ENCODE peak calls at places on chromosomes 3 and 15, in five cellular contexts. One of them, this sample, is unnamed.

GRCh38 chr15:62444104-62445027 is 279.3 kb upstream of the C2CD4B start:
- DNase-seq in H1: no peak
- DNase-seq in K562: no peak
- DNase-seq in GM12878: no peak
- DNase-seq in SK-N-SH: no peak
- DNase-seq in this sample: no peak

GRCh38 chr3:10551821-10552630 is 46.6 kb upstream of the ATP2B2 start:
- DNase-seq in H1: peak; percentile 36
- DNase-seq in K562: peak; percentile 23
- DNase-seq in GM12878: no peak
- DNase-seq in SK-N-SH: no peak
- DNase-seq in this sample: no peak

GRCh38 chr3:132352556-132353143 is 35.4 kb downstream of the ACP3 start:
- DNase-seq in H1: peak; percentile 76
- DNase-seq in K562: peak; percentile 62
- DNase-seq in GM12878: peak; percentile 45
- DNase-seq in SK-N-SH: peak; percentile 62
- DNase-seq in this sample: peak; percentile 53

GRCh38 chr3:39196671-39197446 is 4.5 kb upstream of the XIRP1 start:
- DNase-seq in H1: no peak
- DNase-seq in K562: no peak
- DNase-seq in GM12878: no peak
- DNase-seq in SK-N-SH: no peak
- DNase-seq in this sample: no peak

GRCh38 chr3:123027292-123028232 is at the start of gene SEMA5B:
- DNase-seq in H1: peak; percentile 84
- DNase-seq in K562: peak; percentile 30
- DNase-seq in GM12878: no peak
- DNase-seq in SK-N-SH: peak; percentile 85
- DNase-seq in this sample: no peak

GRCh38 chr3:183862610-183863009 is 22.1 kb downstream of the PARL start:
- DNase-seq in H1: no peak
- DNase-seq in K562: no peak
- DNase-seq in GM12878: no peak
- DNase-seq in SK-N-SH: no peak
- DNase-seq in this sample: no peak

GRCh38 chr15:75109731-75110130 is 86.3 kb downstream of the PPCDC start:
- DNase-seq in H1: no peak
- DNase-seq in K562: peak; percentile 4
- DNase-seq in GM12878: no peak
- DNase-seq in SK-N-SH: no peak
- DNase-seq in this sample: no peak

GRCh38 chr3:62207197-62207596 is 166.2 kb downstream of the FEZF2 start:
- DNase-seq in H1: no peak
- DNase-seq in K562: no peak
- DNase-seq in GM12878: no peak
- DNase-seq in SK-N-SH: no peak
- DNase-seq in this sample: no peak

GRCh38 chr15:72740202-72740601 is 43.4 kb downstream of the ADPGK start:
- DNase-seq in H1: no peak
- DNase-seq in K562: no peak
- DNase-seq in GM12878: peak; percentile 50
- DNase-seq in SK-N-SH: no peak
- DNase-seq in this sample: no peak

GRCh38 chr3:53051929-53052328 is 6.1 kb upstream of the SFMBT1 start:
- DNase-seq in H1: peak; percentile 27
- DNase-seq in K562: no peak
- DNase-seq in GM12878: no peak
- DNase-seq in SK-N-SH: no peak
- DNase-seq in this sample: no peak

GRCh38 chr3:190585771-190586630 is 72.1 kb downstream of the IL1RAP start:
- DNase-seq in H1: no peak
- DNase-seq in K562: no peak
- DNase-seq in GM12878: no peak
- DNase-seq in SK-N-SH: peak; percentile 7
- DNase-seq in this sample: peak; percentile 60

GRCh38 chr3:197305854-197306253 is 7.4 kb upstream of the DLG1 start:
- DNase-seq in H1: no peak
- DNase-seq in K562: no peak
- DNase-seq in GM12878: peak; percentile 75
- DNase-seq in SK-N-SH: no peak
- DNase-seq in this sample: no peak

GRCh38 chr3:98445949-98446406 is 17.0 kb upstream of the OR5K1 start:
- DNase-seq in H1: no peak
- DNase-seq in K562: no peak
- DNase-seq in GM12878: peak; percentile 48
- DNase-seq in SK-N-SH: no peak
- DNase-seq in this sample: no peak

GRCh38 chr3:182252802-182253201 is 540.5 kb upstream of the ATP11B start:
- DNase-seq in H1: no peak
- DNase-seq in K562: no peak
- DNase-seq in GM12878: no peak
- DNase-seq in SK-N-SH: no peak
- DNase-seq in this sample: no peak

GRCh38 chr15:82999905-83000671 is 11.4 kb downstream of the C15orf40 start:
- DNase-seq in H1: peak; percentile 43
- DNase-seq in K562: peak; percentile 47
- DNase-seq in GM12878: peak; percentile 43
- DNase-seq in SK-N-SH: peak; percentile 68
- DNase-seq in this sample: peak; percentile 28

GRCh38 chr3:79236488-79236887 is 531.3 kb downstream of the ROBO1 start:
- DNase-seq in H1: no peak
- DNase-seq in K562: no peak
- DNase-seq in GM12878: no peak
- DNase-seq in SK-N-SH: no peak
- DNase-seq in this sample: no peak

GRCh38 chr3:159266779-159267178 is 464.9 kb downstream of the MFSD1 start:
- DNase-seq in H1: peak; percentile 77
- DNase-seq in K562: peak; percentile 43
- DNase-seq in GM12878: no peak
- DNase-seq in SK-N-SH: peak; percentile 24
- DNase-seq in this sample: peak; percentile 23

GRCh38 chr3:133991637-133992036 is 38.1 kb downstream of the SLCO2A1 start:
- DNase-seq in H1: no peak
- DNase-seq in K562: no peak
- DNase-seq in GM12878: no peak
- DNase-seq in SK-N-SH: no peak
- DNase-seq in this sample: no peak

GRCh38 chr3:63895422-63896189 is 16.6 kb downstream of the SCAANT1 start:
- DNase-seq in H1: no peak
- DNase-seq in K562: no peak
- DNase-seq in GM12878: no peak
- DNase-seq in SK-N-SH: no peak
- DNase-seq in this sample: no peak

GRCh38 chr3:83843716-83844115 is 1115.1 kb upstream of the CADM2 start:
- DNase-seq in H1: no peak
- DNase-seq in K562: no peak
- DNase-seq in GM12878: no peak
- DNase-seq in SK-N-SH: no peak
- DNase-seq in this sample: no peak

GRCh38 chr3:10890665-10891064 is 74.6 kb downstream of the SLC6A11 start:
- DNase-seq in H1: no peak
- DNase-seq in K562: no peak
- DNase-seq in GM12878: no peak
- DNase-seq in SK-N-SH: no peak
- DNase-seq in this sample: no peak

GRCh38 chr3:10888523-10889081 is 72.6 kb downstream of the SLC6A11 start:
- DNase-seq in H1: no peak
- DNase-seq in K562: no peak
- DNase-seq in GM12878: no peak
- DNase-seq in SK-N-SH: no peak
- DNase-seq in this sample: no peak

GRCh38 chr3:119601154-119601553 is 3.5 kb downstream of the PLA1A start:
- DNase-seq in H1: no peak
- DNase-seq in K562: no peak
- DNase-seq in GM12878: no peak
- DNase-seq in SK-N-SH: no peak
- DNase-seq in this sample: no peak

GRCh38 chr3:107641572-107642307 is 119.0 kb downstream of the BBX start:
- DNase-seq in H1: no peak
- DNase-seq in K562: no peak
- DNase-seq in GM12878: no peak
- DNase-seq in SK-N-SH: no peak
- DNase-seq in this sample: no peak

GRCh38 chr3:153970735-153971347 is 150.3 kb upstream of the ARHGEF26 start:
- DNase-seq in H1: no peak
- DNase-seq in K562: no peak
- DNase-seq in GM12878: no peak
- DNase-seq in SK-N-SH: peak; percentile 5
- DNase-seq in this sample: no peak

DNA sequence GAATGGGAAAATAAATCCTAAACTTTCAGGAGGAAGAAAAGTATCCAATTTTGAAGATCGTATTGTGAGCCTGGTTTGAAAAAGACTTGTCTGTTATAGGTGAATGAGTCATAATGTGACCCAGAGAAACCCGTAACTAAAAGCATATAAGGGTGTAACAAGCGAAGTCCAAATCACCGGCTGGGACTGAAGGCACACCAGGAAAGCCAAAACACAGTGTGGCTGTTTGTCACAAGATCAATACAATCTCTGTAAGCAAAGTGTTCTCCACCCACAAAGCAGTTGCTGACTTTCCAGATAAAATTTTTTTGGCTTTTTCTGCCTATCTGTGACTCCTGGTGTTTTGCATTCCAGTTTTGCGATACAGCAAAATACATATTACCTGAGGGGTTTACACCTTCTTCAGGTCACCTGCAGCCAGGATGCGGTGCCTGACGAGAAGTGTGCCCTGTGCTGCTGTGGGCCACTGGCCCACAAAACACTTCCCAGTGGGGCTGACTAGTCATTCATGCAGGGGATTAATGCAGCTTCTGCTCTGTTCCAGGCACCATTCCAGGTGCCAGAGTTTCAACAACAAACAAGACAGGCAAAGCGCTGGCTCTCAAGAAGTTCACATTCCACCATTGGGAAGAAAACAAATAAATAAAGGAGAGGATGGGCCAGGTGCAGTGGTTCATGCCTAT is 14.4 kb downstream of the HES1 start:
- DNase-seq in H1: no peak
- DNase-seq in K562: peak; percentile 40
- DNase-seq in GM12878: no peak
- DNase-seq in SK-N-SH: no peak
- DNase-seq in this sample: no peak
- TF ChIP-seq TAF1 in H1: no peak
- TF ChIP-seq TAF1 in K562: no peak
- TF ChIP-seq TAF1 in GM12878: no peak
- TF ChIP-seq TAF1 in SK-N-SH: no peak
- TF ChIP-seq TAF1 in this sample: no peak

GRCh38 chr3:156816091-156816793 is 9.9 kb upstream of the LEKR1 start:
- DNase-seq in H1: no peak
- DNase-seq in K562: no peak
- DNase-seq in GM12878: no peak
- DNase-seq in SK-N-SH: no peak
- DNase-seq in this sample: no peak

GRCh38 chr3:156816794-156817741 is 9.1 kb upstream of the LEKR1 start:
- DNase-seq in H1: peak; percentile 84
- DNase-seq in K562: peak; percentile 64
- DNase-seq in GM12878: peak; percentile 55
- DNase-seq in SK-N-SH: peak; percentile 94
- DNase-seq in this sample: no peak

GRCh38 chr3:156818890-156819289 is 7.3 kb upstream of the LEKR1 start:
- DNase-seq in H1: no peak
- DNase-seq in K562: peak; percentile 32
- DNase-seq in GM12878: no peak
- DNase-seq in SK-N-SH: no peak
- DNase-seq in this sample: no peak

GRCh38 chr3:156819842-156820686 is 6.1 kb upstream of the LEKR1 start:
- DNase-seq in H1: no peak
- DNase-seq in K562: no peak
- DNase-seq in GM12878: no peak
- DNase-seq in SK-N-SH: no peak
- DNase-seq in this sample: no peak

GRCh38 chr3:156817931-156818765 is 8.0 kb upstream of the LEKR1 start:
- DNase-seq in H1: no peak
- DNase-seq in K562: no peak
- DNase-seq in GM12878: no peak
- DNase-seq in SK-N-SH: no peak
- DNase-seq in this sample: no peak
- H3K9ac ChIP-seq in H1: no peak overlapping the region
- H3K9ac ChIP-seq in K562: peak overlapping the region; percentile 56
- H3K9ac ChIP-seq in GM12878: peak overlapping the region; percentile 87
- H3K9ac ChIP-seq in SK-N-SH: no peak overlapping the region
- H3K9ac ChIP-seq in this sample: no peak overlapping the region

GRCh38 chr3:187925326-187925725 is 180.1 kb upstream of the BCL6 start:
- DNase-seq in H1: no peak
- DNase-seq in K562: no peak
- DNase-seq in GM12878: no peak
- DNase-seq in SK-N-SH: no peak
- DNase-seq in this sample: no peak

GRCh38 chr3:187921391-187921790 is 176.1 kb upstream of the BCL6 start:
- DNase-seq in H1: no peak
- DNase-seq in K562: no peak
- DNase-seq in GM12878: no peak
- DNase-seq in SK-N-SH: no peak
- DNase-seq in this sample: no peak

GRCh38 chr3:187920871-187921270 is 175.6 kb upstream of the BCL6 start:
- DNase-seq in H1: no peak
- DNase-seq in K562: no peak
- DNase-seq in GM12878: no peak
- DNase-seq in SK-N-SH: no peak
- DNase-seq in this sample: no peak

GRCh38 chr3:187924651-187925050 is 179.4 kb upstream of the BCL6 start:
- DNase-seq in H1: no peak
- DNase-seq in K562: no peak
- DNase-seq in GM12878: no peak
- DNase-seq in SK-N-SH: no peak
- DNase-seq in this sample: no peak

DNA sequence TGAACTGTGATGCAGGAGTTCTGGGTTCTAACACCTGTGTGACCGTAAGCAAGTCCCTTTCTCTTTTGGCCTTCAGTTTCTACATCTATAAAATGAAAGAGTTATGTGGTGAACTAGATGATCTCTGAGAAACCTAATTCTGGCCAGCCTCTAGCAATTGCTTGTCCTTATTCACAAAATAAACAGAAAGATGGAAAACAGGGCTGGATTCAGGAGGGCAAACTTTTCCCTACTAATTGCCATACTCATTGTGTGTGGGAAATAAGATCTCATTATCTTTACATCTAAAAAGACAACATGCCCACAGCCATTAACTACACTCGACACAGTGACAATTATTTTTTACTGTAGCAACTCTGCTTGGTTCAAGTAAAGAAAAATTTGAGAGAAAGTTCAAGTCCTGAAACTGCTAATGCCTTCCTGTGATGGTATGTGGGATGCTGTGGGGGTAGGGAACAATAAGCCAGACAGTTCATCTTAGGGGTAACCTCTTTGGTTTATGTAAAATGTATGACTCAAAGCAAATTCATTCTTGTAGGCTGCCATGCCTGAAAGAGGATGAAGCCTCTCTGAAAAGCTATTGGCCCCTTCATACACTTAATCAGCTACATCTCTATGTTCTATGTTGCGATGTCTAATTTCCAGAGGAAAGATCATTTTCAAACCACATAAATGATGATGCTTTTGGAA is 177.6 kb upstream of the BCL6 start:
- DNase-seq in H1: no peak
- DNase-seq in K562: no peak
- DNase-seq in GM12878: no peak
- DNase-seq in SK-N-SH: no peak
- DNase-seq in this sample: no peak
- H3K4me2 ChIP-seq in H1: no peak overlapping the region
- H3K4me2 ChIP-seq in K562: no peak overlapping the region
- H3K4me2 ChIP-seq in GM12878: no peak overlapping the region
- H3K4me2 ChIP-seq in SK-N-SH: peak overlapping the region; percentile 42
- H3K4me2 ChIP-seq in this sample: no peak overlapping the region

GRCh38 chr3:45906681-45907220 is 20.4 kb downstream of the CCR9 start:
- DNase-seq in H1: no peak
- DNase-seq in K562: peak; percentile 59
- DNase-seq in GM12878: no peak
- DNase-seq in SK-N-SH: peak; percentile 42
- DNase-seq in this sample: peak; percentile 8
- TF ChIP-seq TAF1 in H1: no peak
- TF ChIP-seq TAF1 in K562: no peak
- TF ChIP-seq TAF1 in GM12878: no peak
- TF ChIP-seq TAF1 in SK-N-SH: no peak
- TF ChIP-seq TAF1 in this sample: no peak